ENCODE peak calls at places on chromosome 16, in four cellular contexts. F is colonic mucosa, X is right lobe of liver, C is fibroblast of lung. Z is an unnamed sample.

GRCh38 chr16:27642753-27643152 is 92.8 kb downstream of the KATNIP start:
- DNase-seq in F (no peak), X (no peak), C (peak), Z (peak)

GRCh38 chr16:8796469-8797363 is 723 bp downstream of the TMEM186 start:
- DNase-seq in F (no peak), X (no peak), C (no peak), Z (peak)

GRCh38 chr16:75477680-75478473 is 13.4 kb upstream of the TMEM170A start:
- DNase-seq in F (no peak), X (no peak), C (no peak), Z (no peak)

GRCh38 chr16:54931041-54931756 is 534 bp downstream of the IRX5 start:
- DNase-seq in F (no peak), X (no peak), C (peak), Z (no peak)

GRCh38 chr16:69717066-69717465 is 9.3 kb downstream of the NQO1 start:
- DNase-seq in F (no peak), X (no peak), C (no peak), Z (no peak)

GRCh38 chr16:2150418-2151187 is 2.2 kb downstream of the RAB26 start:
- DNase-seq in F (peak), X (peak), C (peak), Z (no peak)

GRCh38 chr16:77690416-77690815 is 31.9 kb upstream of the NUDT7 start:
- DNase-seq in F (no peak), X (no peak), C (no peak), Z (no peak)

GRCh38 chr16:12695454-12695853 is 108.2 kb downstream of the CPPED1 start:
- DNase-seq in F (no peak), X (peak), C (no peak), Z (no peak)

GRCh38 chr16:50941651-50942050 is 199.8 kb downstream of the CYLD start:
- DNase-seq in F (no peak), X (no peak), C (no peak), Z (no peak)

GRCh38 chr16:81465375-81465943 is 20.9 kb downstream of the CMIP start:
- DNase-seq in F (no peak), X (no peak), C (no peak), Z (no peak)

GRCh38 chr16:28538733-28539596 is at the start of gene NUPR1:
- DNase-seq in F (peak), X (peak), C (peak), Z (peak)

GRCh38 chr16:35744716-35745115 is 2285.3 kb downstream of the TP53TG3F start:
- DNase-seq in F (no peak), X (no peak), C (no peak), Z (no peak)

DNA sequence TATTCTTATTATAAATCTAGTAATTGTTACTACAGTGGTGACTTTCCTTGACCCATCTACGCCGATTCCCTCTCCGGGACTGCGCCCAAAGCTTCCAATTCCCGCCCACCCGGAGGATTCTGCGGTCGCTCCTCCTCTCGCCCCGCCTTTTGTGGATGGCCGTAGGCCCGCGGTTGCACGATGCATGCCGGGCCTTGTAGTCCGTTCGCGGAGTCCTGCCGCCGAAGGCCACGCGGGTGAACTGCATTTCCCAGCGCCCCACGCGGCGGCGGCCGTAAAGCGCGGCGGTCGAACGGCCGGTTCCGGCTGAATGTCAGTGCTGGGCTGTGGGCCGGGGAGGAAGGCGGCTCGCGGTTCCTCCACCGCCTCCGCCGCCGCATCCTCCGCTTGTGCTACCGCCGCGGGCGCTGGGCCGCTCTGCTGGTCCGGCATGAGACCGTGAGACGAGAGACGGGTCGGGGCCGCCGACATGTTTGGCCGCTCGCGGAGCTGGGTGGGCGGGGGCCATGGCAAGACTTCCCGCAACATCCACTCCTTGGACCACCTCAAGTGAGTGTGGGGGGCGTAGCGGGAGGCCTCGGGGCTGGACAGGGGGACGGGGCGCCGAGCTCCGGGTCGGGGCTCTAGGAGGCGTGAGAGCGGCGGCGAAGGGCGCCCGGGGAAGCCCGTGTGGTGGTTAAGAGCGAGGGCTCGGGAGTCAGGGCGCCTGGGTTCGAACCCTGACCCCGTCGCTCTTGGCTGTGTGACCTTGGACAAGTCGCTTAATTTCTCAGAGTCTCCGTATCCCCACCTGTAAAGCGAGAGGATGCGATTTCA is at the start of gene CLEC16A:
- DNase-seq in F (peak), X (peak), C (peak), Z (peak)
- TF ChIP-seq CTCF in F (no peak), X (no peak), C (no peak), Z (no peak)

DNA sequence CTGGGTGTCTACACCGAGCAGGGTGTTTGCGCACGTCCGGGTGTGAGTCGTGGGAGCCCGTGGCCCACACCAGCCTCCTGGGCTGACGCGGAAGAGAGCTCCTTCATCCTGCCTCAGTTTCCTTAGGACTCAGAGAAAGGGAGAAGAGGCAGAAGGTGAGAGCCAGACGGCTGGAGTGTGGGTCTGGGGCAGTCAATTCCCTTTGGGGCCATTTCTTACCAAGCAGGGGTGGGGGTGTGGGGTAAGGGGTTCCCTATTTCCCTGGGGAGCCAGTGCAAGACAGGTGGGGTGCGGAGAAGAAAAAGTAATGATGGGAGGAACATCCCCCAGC is 831 bp downstream of the CA7 start:
- DNase-seq in F (no peak), X (no peak), C (no peak), Z (no peak)
- H3K4me3 ChIP-seq in F (peak), X (no peak), C (no peak), Z (peak)

DNA sequence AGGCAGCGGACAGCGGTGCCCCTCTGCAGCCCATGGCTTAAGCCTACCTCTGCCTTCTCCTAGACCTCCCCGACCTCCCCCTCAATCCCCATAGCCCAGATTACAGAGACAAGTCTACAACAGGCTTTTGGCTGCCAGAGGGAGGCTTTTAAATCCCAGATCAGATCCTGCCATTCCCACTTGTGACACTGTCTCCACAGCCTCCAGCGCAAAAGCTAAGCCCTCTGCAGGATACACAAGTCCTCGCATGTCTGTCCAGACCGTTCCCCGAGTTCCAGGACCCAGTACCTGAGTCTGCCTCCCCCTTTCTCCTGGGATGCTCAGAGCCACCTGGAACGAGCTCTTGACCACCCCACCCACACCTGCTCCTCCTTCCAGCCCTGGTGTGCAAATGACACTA is 31.2 kb downstream of the VAC14 start:
- DNase-seq in F (no peak), X (no peak), C (no peak), Z (no peak)
- TF ChIP-seq CTCF in F (no peak), X (no peak), C (no peak), Z (no peak)

GRCh38 chr16:52569296-52569695 is 22.4 kb upstream of the TOX3 start:
- DNase-seq in F (no peak), X (no peak), C (no peak), Z (no peak)
- H3K4me3 ChIP-seq in F (no peak), X (no peak), C (no peak), Z (no peak)

DNA sequence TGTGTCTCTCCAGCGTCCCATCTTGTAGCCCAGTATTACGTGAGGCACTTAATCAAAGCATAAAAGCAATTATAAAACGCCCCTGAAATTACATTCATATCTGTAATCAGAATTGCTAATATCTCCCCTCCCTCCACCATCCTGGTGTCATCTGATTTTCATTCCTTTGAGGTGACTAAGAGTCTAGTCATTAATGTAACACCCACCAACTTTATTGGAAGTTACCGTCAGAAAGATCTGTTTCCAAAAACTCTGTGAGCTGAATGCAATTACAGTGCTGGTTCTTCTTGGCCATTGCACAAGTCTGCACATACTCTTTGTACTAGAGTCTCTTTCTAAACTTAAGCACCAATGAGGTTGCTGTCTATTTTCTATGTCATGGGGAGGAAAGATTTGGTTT is 12.5 kb upstream of the MAF start:
- DNase-seq in F (no peak), X (no peak), C (peak), Z (peak)
- TF ChIP-seq CTCF in F (no peak), X (no peak), C (no peak), Z (no peak)

GRCh38 chr16:17067882-17068281 is 402.9 kb downstream of the XYLT1 start:
- DNase-seq in F (no peak), X (no peak), C (no peak), Z (no peak)
- H3K4me3 ChIP-seq in F (no peak), X (no peak), C (no peak), Z (no peak)

DNA sequence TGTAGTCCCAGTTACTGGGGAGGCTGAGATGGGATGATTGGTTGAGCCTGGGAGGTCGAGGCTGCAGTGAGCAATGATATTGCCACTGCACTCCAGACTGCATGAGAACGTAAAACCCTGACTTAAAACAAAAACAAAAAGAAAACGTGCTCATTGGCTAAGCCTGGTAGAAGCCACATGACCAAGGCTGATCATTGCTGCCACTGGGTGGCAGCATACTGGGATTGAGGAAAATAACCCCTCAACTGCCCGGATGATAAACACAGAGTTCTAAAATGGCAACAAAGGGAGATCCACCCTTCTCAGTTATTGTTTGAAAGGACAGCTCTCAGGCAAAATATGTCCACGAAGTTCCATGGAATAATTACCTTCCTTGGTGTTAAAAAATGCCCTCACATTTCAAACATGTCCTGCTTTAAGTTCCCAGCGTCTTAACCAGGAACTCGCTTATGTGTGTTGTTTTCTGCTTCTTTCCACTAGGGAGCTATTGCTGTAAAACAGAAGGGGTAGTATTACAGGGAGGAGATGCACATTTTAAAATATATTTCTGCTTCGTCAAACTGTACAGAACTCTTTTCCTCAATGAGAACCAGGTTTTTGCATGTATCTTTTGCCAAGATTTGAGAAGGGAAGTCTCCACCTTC is 675.3 kb downstream of the MAF start:
- DNase-seq in F (peak), X (peak), C (no peak), Z (no peak)
- TF ChIP-seq CTCF in F (peak), X (peak), C (no peak), Z (peak)